ENCODE peak calls at places on chromosomes 16 and 17, in four cellular contexts. Q is A549, J is K562, P is endothelial cell of umbilical vein. T is an unnamed sample.

GRCh38 chr17:76539631-76540271 is at the start of gene PRCD:
- DNase-seq in P (no peak), Q (peak), J (no peak), T (no peak)

GRCh38 chr16:11848842-11849241 is 2.5 kb downstream of the RSL1D1 start:
- DNase-seq in J (no peak), Q (no peak), P (no peak), T (no peak)

GRCh38 chr17:2087597-2088211 is 32.8 kb downstream of the HIC1 start:
- DNase-seq in P (peak), Q (no peak), J (peak), T (peak)

GRCh38 chr16:80583466-80583865 is 42.7 kb downstream of the DYNLRB2 start:
- DNase-seq in J (no peak), P (no peak), Q (no peak), T (no peak)

GRCh38 chr16:11233727-11234376 is 22.2 kb downstream of the SOCS1 start:
- DNase-seq in P (no peak), Q (no peak), J (peak), T (peak)

GRCh38 chr17:49090885-49091594 is 41.5 kb upstream of the B4GALNT2 start:
- DNase-seq in J (no peak), Q (no peak), P (no peak), T (no peak)

GRCh38 chr16:22329199-22329695 is 32.0 kb downstream of the POLR3E start:
- DNase-seq in Q (no peak), J (no peak), P (no peak), T (no peak)

GRCh38 chr17:77315551-77316190 is 174.9 kb downstream of the SEC14L1 start:
- DNase-seq in J (no peak), P (peak), Q (no peak), T (no peak)

GRCh38 chr16:30615358-30616076 is 5.3 kb upstream of the ZNF689 start:
- DNase-seq in Q (peak), P (peak), J (peak), T (peak)

GRCh38 chr16:3618782-3619166 is 7.4 kb upstream of the SLX4 start:
- DNase-seq in J (peak), P (no peak), Q (no peak), T (peak)

GRCh38 chr16:77711775-77712174 is 10.5 kb upstream of the NUDT7 start:
- DNase-seq in Q (no peak), P (no peak), J (no peak), T (no peak)

GRCh38 chr16:728131-728889 is 1.4 kb downstream of the HAGHL start:
- DNase-seq in Q (peak), J (peak), P (peak), T (peak)

GRCh38 chr17:55390364-55390977 is 31.2 kb downstream of the MMD start:
- DNase-seq in Q (no peak), P (no peak), J (no peak), T (no peak)

GRCh38 chr16:8607214-8607613 is 14.3 kb upstream of the METTL22 start:
- DNase-seq in Q (no peak), P (no peak), J (no peak), T (no peak)

DNA sequence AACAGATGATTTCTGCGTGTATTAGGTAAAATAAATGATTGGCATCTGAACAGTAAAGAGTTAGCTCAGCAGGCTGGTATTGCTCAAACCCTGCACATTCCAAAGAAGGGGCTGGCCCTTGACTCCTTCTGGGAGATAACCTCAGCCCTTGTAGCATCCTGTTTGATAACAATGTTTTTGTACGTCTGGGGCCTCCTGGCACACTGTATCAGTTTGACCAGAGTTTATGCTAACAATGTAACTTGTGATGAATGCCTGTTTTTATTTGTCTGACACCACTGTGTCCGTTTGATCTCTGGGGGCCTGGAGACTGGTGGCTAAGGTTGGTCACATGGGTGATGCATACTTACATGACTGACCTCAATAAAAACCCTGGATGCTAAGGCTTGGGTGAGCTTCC is 43.8 kb upstream of the NDRG4 start:
- DNase-seq in J (peak), Q (no peak), P (peak), T (no peak)
- TF ChIP-seq MYC in J (no peak), Q (no peak), P (no peak), T (no peak)

GRCh38 chr17:82601447-82602000 is 46.7 kb downstream of the WDR45B start:
- DNase-seq in P (no peak), J (no peak), Q (no peak), T (no peak)

GRCh38 chr17:82600731-82601446 is 47.4 kb downstream of the WDR45B start:
- DNase-seq in J (no peak), Q (no peak), P (no peak), T (no peak)

GRCh38 chr17:82598256-82599011 is 49.8 kb downstream of the WDR45B start:
- DNase-seq in P (no peak), Q (no peak), J (no peak), T (no peak)

GRCh38 chr17:82602487-82602886 is 45.8 kb downstream of the WDR45B start:
- DNase-seq in P (peak), J (no peak), Q (no peak), T (no peak)

DNA sequence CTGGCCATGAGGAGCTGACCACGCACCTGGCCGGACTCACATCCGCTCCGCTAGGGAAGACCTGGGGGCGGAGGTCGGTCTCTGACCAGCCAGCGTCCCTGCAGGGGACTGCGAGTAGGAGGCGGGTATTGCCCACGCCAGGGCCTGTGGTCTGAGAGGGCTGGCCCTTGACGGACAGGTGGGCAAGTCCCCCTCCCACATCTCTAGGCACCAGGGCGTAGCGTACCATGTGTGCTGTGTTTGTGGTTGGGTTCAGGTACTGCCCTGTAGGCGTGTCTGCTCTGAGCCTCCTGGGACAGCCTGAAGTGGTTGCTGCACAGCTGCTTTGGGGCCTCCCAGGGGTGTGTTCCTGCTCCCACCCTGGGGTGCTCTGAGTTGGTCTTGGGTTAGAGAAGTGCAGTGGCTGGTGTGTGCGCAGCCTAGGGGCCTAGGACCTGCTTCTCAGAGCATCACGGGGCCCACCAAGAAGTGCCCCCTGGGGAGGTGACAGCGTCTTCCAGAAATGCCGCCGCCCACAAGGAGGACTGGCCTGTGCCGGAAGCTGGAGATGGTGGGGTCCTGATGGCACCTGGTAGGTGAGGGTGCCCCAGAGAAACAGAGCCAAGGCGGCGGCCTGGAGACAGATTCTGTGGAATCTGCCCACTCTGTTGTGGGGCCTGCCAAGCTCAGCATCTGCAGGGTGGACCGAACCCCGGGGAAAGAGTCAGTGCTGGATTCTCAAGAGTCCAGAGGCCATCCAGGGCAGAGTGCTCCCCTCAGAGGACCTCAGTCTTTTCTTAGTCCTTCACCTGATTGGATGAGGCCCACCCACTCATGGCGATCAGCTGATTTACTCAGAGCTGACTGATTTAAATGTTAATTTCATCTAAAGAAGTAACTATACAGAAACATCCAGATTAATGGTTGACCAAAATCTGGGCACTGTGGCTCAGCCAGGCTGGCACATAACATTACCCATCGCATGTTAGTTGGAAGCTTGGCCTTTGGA is 48.3 kb downstream of the WDR45B start:
- DNase-seq in Q (no peak), P (no peak), J (no peak), T (no peak)
- TF ChIP-seq POLR2A in Q (no peak), P (no peak), J (no peak), T (no peak)

DNA sequence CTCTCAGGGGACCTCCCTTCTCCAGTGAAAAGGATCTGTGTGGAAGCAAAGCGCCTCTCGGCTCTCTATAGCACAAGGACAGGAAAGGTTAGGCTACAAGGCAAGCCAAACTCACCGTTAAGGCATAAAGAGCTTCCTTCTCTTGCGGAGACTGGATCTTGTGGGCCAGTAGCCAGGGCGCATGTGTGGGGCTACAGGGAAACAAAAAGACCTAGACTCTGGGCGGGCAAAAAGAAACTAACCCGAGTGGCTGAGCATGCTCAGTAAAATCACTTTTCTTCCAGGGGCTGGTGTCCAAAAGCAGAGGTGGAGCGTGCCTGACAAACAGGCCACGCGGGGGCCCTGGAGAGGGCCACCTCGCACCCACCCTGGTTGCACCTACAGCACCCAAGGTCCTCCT is 16.1 kb downstream of the GGA2 start:
- DNase-seq in Q (no peak), P (no peak), J (no peak), T (no peak)
- TF ChIP-seq MAX in Q (no peak), P (no peak), J (no peak), T (no peak)

DNA sequence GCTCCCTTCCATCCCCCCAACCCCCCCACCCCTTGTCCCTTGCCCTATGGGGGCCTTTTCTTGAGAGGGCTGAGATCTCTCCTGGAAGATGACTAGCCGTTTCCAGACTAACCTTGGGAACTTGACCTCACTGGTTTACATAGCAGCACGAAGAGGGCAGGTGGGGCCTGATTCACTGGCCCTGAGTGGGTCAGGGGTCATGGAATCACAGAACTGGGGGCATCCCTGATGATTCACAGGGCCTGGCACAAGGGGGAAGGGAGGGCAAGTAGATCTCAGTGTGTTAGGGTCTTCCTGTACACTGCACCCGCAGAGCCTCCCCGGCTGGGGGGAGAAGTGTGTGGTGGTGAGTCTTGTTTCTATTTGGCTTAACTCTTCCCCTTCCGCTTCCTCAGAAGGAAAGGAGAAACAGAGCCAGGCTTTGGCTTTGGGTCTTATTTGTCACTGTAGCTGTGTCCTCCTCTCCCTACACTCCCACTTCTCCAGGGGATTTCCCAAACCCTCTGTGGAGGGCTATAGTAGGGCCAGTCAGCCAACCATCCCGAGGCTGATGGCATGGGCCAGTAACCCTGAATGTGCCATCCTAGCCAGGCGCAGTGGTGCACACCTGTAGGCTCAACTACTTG is 3.7 kb downstream of the STARD3 start:
- DNase-seq in Q (no peak), J (no peak), P (no peak), T (no peak)
- TF ChIP-seq MYC in Q (no peak), J (no peak), P (no peak), T (no peak)

GRCh38 chr17:420479-421175 is 68.0 kb upstream of the RPH3AL start:
- DNase-seq in Q (no peak), J (no peak), P (no peak), T (no peak)

GRCh38 chr17:419073-419735 is 66.6 kb upstream of the RPH3AL start:
- DNase-seq in P (no peak), Q (no peak), J (no peak), T (no peak)

GRCh38 chr17:416293-417206 is 63.9 kb upstream of the RPH3AL start:
- DNase-seq in Q (no peak), J (no peak), P (no peak), T (no peak)

GRCh38 chr17:417691-418420 is 65.2 kb upstream of the RPH3AL start:
- DNase-seq in Q (no peak), J (no peak), P (no peak), T (no peak)

GRCh38 chr17:418421-418751 is 65.8 kb upstream of the RPH3AL start:
- DNase-seq in J (no peak), Q (no peak), P (no peak), T (peak)
- TF ChIP-seq POLR2A in J (no peak), Q (no peak), P (no peak), T (no peak)